ENCODE peak calls at places on chromosomes 4 and X, in nine cellular contexts. B is amniotic stem cell; R is GM19239; X is ACHN; U is HS-27A; P is NCI-H2107; Z is stimulated activated CD4-positive, alpha-beta T cell treated with anti-CD3 and anti-CD28 coated beads, TNF-alpha, amount 100 ng/mL, for 24 hours; K is T-helper 17 cell; W is sigmoid colon. Y is an unnamed sample.

GRCh38 chrX:26822448-26822847 is 606.5 kb downstream of the MAGEB5 start:
- DNase-seq in B (no peak), R (no peak), X (no peak), U (no peak), P (no peak), Z (no peak), K (no peak), W (no peak), Y (no peak)

GRCh38 chrX:139832728-139833309 is 100.0 kb downstream of the ATP11C start:
- DNase-seq in B (no peak), R (no peak), X (no peak), U (no peak), P (no peak), Z (no peak), K (no peak), W (no peak), Y (no peak)

GRCh38 chr4:7190668-7191545 is 1.4 kb upstream of the SORCS2 start:
- DNase-seq in B (no peak), R (no peak), X (no peak), U (no peak), P (no peak), Z (no peak), K (no peak), W (peak; percentile 77), Y (no peak)

GRCh38 chr4:8380511-8381415 is 59.8 kb downstream of the ACOX3 start:
- DNase-seq in B (no peak), R (no peak), X (no peak), U (no peak), P (no peak), Z (no peak), K (no peak), W (no peak), Y (no peak)

GRCh38 chrX:145910017-145910416 is 92.4 kb downstream of the SLITRK2 start:
- DNase-seq in B (no peak), R (no peak), X (no peak), U (no peak), P (no peak), Z (no peak), K (no peak), W (no peak), Y (no peak)

GRCh38 chr4:37279894-37280592 is 35.5 kb downstream of the NWD2 start:
- DNase-seq in B (no peak), R (no peak), X (no peak), U (no peak), P (no peak), Z (no peak), K (no peak), W (no peak), Y (no peak)

GRCh38 chr4:150867148-150867547 is 147.9 kb downstream of the LRBA start:
- DNase-seq in B (peak; percentile 81), R (peak; percentile 35), X (peak; percentile 85), U (peak; percentile 34), P (peak; percentile 57), Z (no peak), K (peak; percentile 23), W (no peak), Y (peak; percentile 67)

GRCh38 chr4:8117278-8117682 is 41.3 kb downstream of the ABLIM2 start:
- DNase-seq in B (no peak), R (peak; percentile 39), X (peak; percentile 12), U (no peak), P (no peak), Z (no peak), K (no peak), W (no peak), Y (peak; percentile 27)

GRCh38 chrX:130952266-130953043 is 49.4 kb upstream of the ENOX2 start:
- DNase-seq in B (no peak), R (no peak), X (no peak), U (no peak), P (no peak), Z (no peak), K (no peak), W (no peak), Y (no peak)

GRCh38 chrX:143642426-143642825 is 6.5 kb upstream of the SLITRK4 start:
- DNase-seq in B (no peak), R (no peak), X (no peak), U (no peak), P (no peak), Z (no peak), K (no peak), W (no peak), Y (no peak)

GRCh38 chrX:131845201-131845600 is 177.9 kb upstream of the STK26 start:
- DNase-seq in B (no peak), R (no peak), X (no peak), U (no peak), P (no peak), Z (no peak), K (no peak), W (no peak), Y (no peak)

GRCh38 chrX:110417128-110417527 is 58.5 kb downstream of the RTL9 start:
- DNase-seq in B (no peak), R (no peak), X (no peak), U (no peak), P (no peak), Z (no peak), K (no peak), W (no peak), Y (no peak)